ENCODE peak calls at places on chromosomes 4 and X, in seven cellular contexts. One of them, this sample, is unnamed.

GRCh38 chrX:20414781-20415445 is 148.2 kb upstream of the RPS6KA3 start:
- DNase-seq in cardiac fibroblast: no peak
- DNase-seq in AG04449: no peak
- DNase-seq in ascending aorta: no peak
- DNase-seq in GM12878: no peak
- DNase-seq in astrocyte: peak
- DNase-seq in HepG2: no peak
- DNase-seq in this sample: no peak

GRCh38 chr4:106522839-106523238 is 154.3 kb upstream of the GIMD1 start:
- DNase-seq in cardiac fibroblast: peak
- DNase-seq in AG04449: no peak
- DNase-seq in ascending aorta: no peak
- DNase-seq in GM12878: no peak
- DNase-seq in astrocyte: no peak
- DNase-seq in HepG2: peak
- DNase-seq in this sample: no peak

GRCh38 chrX:20530319-20530979 is 263.7 kb upstream of the RPS6KA3 start:
- DNase-seq in cardiac fibroblast: peak
- DNase-seq in AG04449: no peak
- DNase-seq in ascending aorta: peak
- DNase-seq in GM12878: peak
- DNase-seq in astrocyte: no peak
- DNase-seq in HepG2: peak
- DNase-seq in this sample: peak

GRCh38 chr4:78446607-78447006 is 105.0 kb upstream of the ANXA3 start:
- DNase-seq in cardiac fibroblast: no peak
- DNase-seq in AG04449: no peak
- DNase-seq in ascending aorta: no peak
- DNase-seq in GM12878: no peak
- DNase-seq in astrocyte: no peak
- DNase-seq in HepG2: no peak
- DNase-seq in this sample: no peak

GRCh38 chrX:100980608-100981497 is 11.3 kb downstream of the ARL13A start:
- DNase-seq in cardiac fibroblast: peak
- DNase-seq in AG04449: no peak
- DNase-seq in ascending aorta: peak
- DNase-seq in GM12878: no peak
- DNase-seq in astrocyte: peak
- DNase-seq in HepG2: peak
- DNase-seq in this sample: peak

GRCh38 chr4:143246977-143247376 is 62.3 kb downstream of the USP38 start:
- DNase-seq in cardiac fibroblast: no peak
- DNase-seq in AG04449: no peak
- DNase-seq in ascending aorta: no peak
- DNase-seq in GM12878: no peak
- DNase-seq in astrocyte: no peak
- DNase-seq in HepG2: no peak
- DNase-seq in this sample: no peak

GRCh38 chr4:25320374-25321172 is 8.0 kb downstream of the ZCCHC4 start:
- DNase-seq in cardiac fibroblast: peak
- DNase-seq in AG04449: peak
- DNase-seq in ascending aorta: no peak
- DNase-seq in GM12878: no peak
- DNase-seq in astrocyte: peak
- DNase-seq in HepG2: no peak
- DNase-seq in this sample: no peak

GRCh38 chr4:105551968-105552746 is at the start of gene ARHGEF38:
- DNase-seq in cardiac fibroblast: peak
- DNase-seq in AG04449: peak
- DNase-seq in ascending aorta: no peak
- DNase-seq in GM12878: no peak
- DNase-seq in astrocyte: peak
- DNase-seq in HepG2: no peak
- DNase-seq in this sample: peak

GRCh38 chr4:79650217-79650616 is 242.2 kb upstream of the GK2 start:
- DNase-seq in cardiac fibroblast: no peak
- DNase-seq in AG04449: no peak
- DNase-seq in ascending aorta: no peak
- DNase-seq in GM12878: no peak
- DNase-seq in astrocyte: peak
- DNase-seq in HepG2: no peak
- DNase-seq in this sample: no peak

GRCh38 chr4:89800527-89801103 is 36.3 kb downstream of the SNCA start:
- DNase-seq in cardiac fibroblast: peak
- DNase-seq in AG04449: no peak
- DNase-seq in ascending aorta: no peak
- DNase-seq in GM12878: no peak
- DNase-seq in astrocyte: peak
- DNase-seq in HepG2: no peak
- DNase-seq in this sample: no peak

GRCh38 chr4:95544433-95545103 is 4.2 kb downstream of the UNC5C start:
- DNase-seq in cardiac fibroblast: peak
- DNase-seq in AG04449: no peak
- DNase-seq in ascending aorta: no peak
- DNase-seq in GM12878: no peak
- DNase-seq in astrocyte: no peak
- DNase-seq in HepG2: no peak
- DNase-seq in this sample: no peak

GRCh38 chr4:14233126-14233525 is 605.6 kb upstream of the BOD1L1 start:
- DNase-seq in cardiac fibroblast: no peak
- DNase-seq in AG04449: no peak
- DNase-seq in ascending aorta: no peak
- DNase-seq in GM12878: no peak
- DNase-seq in astrocyte: no peak
- DNase-seq in HepG2: no peak
- DNase-seq in this sample: no peak

GRCh38 chrX:41666251-41666650 is 22.5 kb upstream of the GPR34 start:
- DNase-seq in cardiac fibroblast: peak
- DNase-seq in AG04449: no peak
- DNase-seq in ascending aorta: no peak
- DNase-seq in GM12878: no peak
- DNase-seq in astrocyte: peak
- DNase-seq in HepG2: no peak
- DNase-seq in this sample: no peak

GRCh38 chr4:27010334-27010940 is 149.8 kb downstream of the STIM2 start:
- DNase-seq in cardiac fibroblast: peak
- DNase-seq in AG04449: no peak
- DNase-seq in ascending aorta: peak
- DNase-seq in GM12878: peak
- DNase-seq in astrocyte: peak
- DNase-seq in HepG2: peak
- DNase-seq in this sample: peak

GRCh38 chr4:177127658-177128057 is 182.0 kb upstream of the NEIL3 start:
- DNase-seq in cardiac fibroblast: peak
- DNase-seq in AG04449: no peak
- DNase-seq in ascending aorta: no peak
- DNase-seq in GM12878: no peak
- DNase-seq in astrocyte: peak
- DNase-seq in HepG2: no peak
- DNase-seq in this sample: no peak

GRCh38 chrX:107574711-107575110 is 53.6 kb upstream of the PRPS1 start:
- DNase-seq in cardiac fibroblast: peak
- DNase-seq in AG04449: no peak
- DNase-seq in ascending aorta: no peak
- DNase-seq in GM12878: no peak
- DNase-seq in astrocyte: peak
- DNase-seq in HepG2: no peak
- DNase-seq in this sample: no peak

GRCh38 chr4:31183256-31183655 is 463.1 kb downstream of the PCDH7 start:
- DNase-seq in cardiac fibroblast: no peak
- DNase-seq in AG04449: no peak
- DNase-seq in ascending aorta: no peak
- DNase-seq in GM12878: no peak
- DNase-seq in astrocyte: no peak
- DNase-seq in HepG2: no peak
- DNase-seq in this sample: no peak

GRCh38 chr4:155548173-155548572 is 118.5 kb upstream of the GUCY1A1 start:
- DNase-seq in cardiac fibroblast: no peak
- DNase-seq in AG04449: no peak
- DNase-seq in ascending aorta: no peak
- DNase-seq in GM12878: no peak
- DNase-seq in astrocyte: peak
- DNase-seq in HepG2: no peak
- DNase-seq in this sample: no peak

GRCh38 chr4:89863533-89863932 is 26.6 kb upstream of the SNCA start:
- DNase-seq in cardiac fibroblast: no peak
- DNase-seq in AG04449: no peak
- DNase-seq in ascending aorta: no peak
- DNase-seq in GM12878: no peak
- DNase-seq in astrocyte: no peak
- DNase-seq in HepG2: no peak
- DNase-seq in this sample: no peak

GRCh38 chrX:71998836-71999509 is 88.3 kb downstream of the NHSL2 start:
- DNase-seq in cardiac fibroblast: peak
- DNase-seq in AG04449: no peak
- DNase-seq in ascending aorta: no peak
- DNase-seq in GM12878: no peak
- DNase-seq in astrocyte: no peak
- DNase-seq in HepG2: peak
- DNase-seq in this sample: peak

GRCh38 chrX:72132456-72132855 is 741 bp upstream of the RTL5 start:
- DNase-seq in cardiac fibroblast: no peak
- DNase-seq in AG04449: no peak
- DNase-seq in ascending aorta: no peak
- DNase-seq in GM12878: no peak
- DNase-seq in astrocyte: no peak
- DNase-seq in HepG2: no peak
- DNase-seq in this sample: no peak

GRCh38 chr4:128333309-128334006 is 45.8 kb upstream of the PGRMC2 start:
- DNase-seq in cardiac fibroblast: peak
- DNase-seq in AG04449: no peak
- DNase-seq in ascending aorta: no peak
- DNase-seq in GM12878: no peak
- DNase-seq in astrocyte: no peak
- DNase-seq in HepG2: no peak
- DNase-seq in this sample: peak

GRCh38 chr4:11729548-11729947 is 300.9 kb upstream of the HS3ST1 start:
- DNase-seq in cardiac fibroblast: peak
- DNase-seq in AG04449: no peak
- DNase-seq in ascending aorta: no peak
- DNase-seq in GM12878: no peak
- DNase-seq in astrocyte: no peak
- DNase-seq in HepG2: no peak
- DNase-seq in this sample: no peak

GRCh38 chr4:185767528-185767927 is 44.5 kb downstream of the SORBS2 start:
- DNase-seq in cardiac fibroblast: no peak
- DNase-seq in AG04449: no peak
- DNase-seq in ascending aorta: no peak
- DNase-seq in GM12878: no peak
- DNase-seq in astrocyte: no peak
- DNase-seq in HepG2: no peak
- DNase-seq in this sample: no peak

GRCh38 chrX:128929281-128930057 is 593.8 kb downstream of the SMARCA1 start:
- DNase-seq in cardiac fibroblast: no peak
- DNase-seq in AG04449: no peak
- DNase-seq in ascending aorta: no peak
- DNase-seq in GM12878: no peak
- DNase-seq in astrocyte: no peak
- DNase-seq in HepG2: peak
- DNase-seq in this sample: peak

GRCh38 chr4:94621491-94622080 is 136.2 kb upstream of the BMPR1B start:
- DNase-seq in cardiac fibroblast: peak
- DNase-seq in AG04449: no peak
- DNase-seq in ascending aorta: no peak
- DNase-seq in GM12878: no peak
- DNase-seq in astrocyte: no peak
- DNase-seq in HepG2: peak
- DNase-seq in this sample: no peak

GRCh38 chr4:162972661-162973202 is 194.0 kb downstream of the NAF1 start:
- DNase-seq in cardiac fibroblast: no peak
- DNase-seq in AG04449: no peak
- DNase-seq in ascending aorta: no peak
- DNase-seq in GM12878: no peak
- DNase-seq in astrocyte: no peak
- DNase-seq in HepG2: no peak
- DNase-seq in this sample: no peak

GRCh38 chr4:5052424-5052702 is 1.1 kb downstream of the STK32B start:
- DNase-seq in cardiac fibroblast: no peak
- DNase-seq in AG04449: no peak
- DNase-seq in ascending aorta: no peak
- DNase-seq in GM12878: no peak
- DNase-seq in astrocyte: no peak
- DNase-seq in HepG2: no peak
- DNase-seq in this sample: no peak
- H3K4me3 ChIP-seq in cardiac fibroblast: no peak
- H3K4me3 ChIP-seq in AG04449: peak
- H3K4me3 ChIP-seq in ascending aorta: peak
- H3K4me3 ChIP-seq in GM12878: no peak
- H3K4me3 ChIP-seq in astrocyte: peak
- H3K4me3 ChIP-seq in HepG2: no peak
- H3K4me3 ChIP-seq in this sample: no peak

GRCh38 chr4:73853246-73853704 is at the start of gene PF4V1:
- DNase-seq in cardiac fibroblast: no peak
- DNase-seq in AG04449: no peak
- DNase-seq in ascending aorta: no peak
- DNase-seq in GM12878: no peak
- DNase-seq in astrocyte: no peak
- DNase-seq in HepG2: no peak
- DNase-seq in this sample: peak
- TF ChIP-seq CTCF in cardiac fibroblast: peak
- TF ChIP-seq CTCF in AG04449: peak
- TF ChIP-seq CTCF in ascending aorta: no peak
- TF ChIP-seq CTCF in GM12878: no peak
- TF ChIP-seq CTCF in astrocyte: no peak
- TF ChIP-seq CTCF in HepG2: no peak
- TF ChIP-seq CTCF in this sample: no peak

GRCh38 chr4:54109226-54110018 is 9.5 kb downstream of the GSX2 start:
- DNase-seq in cardiac fibroblast: no peak
- DNase-seq in AG04449: no peak
- DNase-seq in ascending aorta: no peak
- DNase-seq in GM12878: no peak
- DNase-seq in astrocyte: no peak
- DNase-seq in HepG2: no peak
- DNase-seq in this sample: no peak
- H3K4me3 ChIP-seq in cardiac fibroblast: peak
- H3K4me3 ChIP-seq in AG04449: no peak
- H3K4me3 ChIP-seq in ascending aorta: peak
- H3K4me3 ChIP-seq in GM12878: no peak
- H3K4me3 ChIP-seq in astrocyte: no peak
- H3K4me3 ChIP-seq in HepG2: no peak
- H3K4me3 ChIP-seq in this sample: no peak

GRCh38 chr4:16926214-16926613 is 27.8 kb upstream of the LDB2 start:
- DNase-seq in cardiac fibroblast: no peak
- DNase-seq in AG04449: no peak
- DNase-seq in ascending aorta: no peak
- DNase-seq in GM12878: no peak
- DNase-seq in astrocyte: no peak
- DNase-seq in HepG2: no peak
- DNase-seq in this sample: no peak
- TF ChIP-seq CTCF in cardiac fibroblast: no peak
- TF ChIP-seq CTCF in AG04449: no peak
- TF ChIP-seq CTCF in ascending aorta: no peak
- TF ChIP-seq CTCF in GM12878: no peak
- TF ChIP-seq CTCF in astrocyte: no peak
- TF ChIP-seq CTCF in HepG2: no peak
- TF ChIP-seq CTCF in this sample: no peak

GRCh38 chr4:2937146-2937857 is 25.9 kb downstream of the NOP14 start:
- DNase-seq in cardiac fibroblast: peak
- DNase-seq in AG04449: no peak
- DNase-seq in ascending aorta: peak
- DNase-seq in GM12878: peak
- DNase-seq in astrocyte: peak
- DNase-seq in HepG2: peak
- DNase-seq in this sample: no peak
- H3K4me3 ChIP-seq in cardiac fibroblast: no peak
- H3K4me3 ChIP-seq in AG04449: no peak
- H3K4me3 ChIP-seq in ascending aorta: no peak
- H3K4me3 ChIP-seq in GM12878: peak
- H3K4me3 ChIP-seq in astrocyte: no peak
- H3K4me3 ChIP-seq in HepG2: no peak
- H3K4me3 ChIP-seq in this sample: no peak

This sample was measured in thyroid gland.